ENCODE peak calls at places on chromosomes 5 and 9, in nine cellular contexts. G is cardiac muscle cell; W is left ventricle myocardium inferior; N is upper lobe of left lung; F is heart left ventricle; P is breast epithelium; Y is CD4-positive, alpha-beta memory T cell; X is right cardiac atrium; H is naive thymus-derived CD4-positive, alpha-beta T cell. I is an unnamed sample.

GRCh38 chr9:19788152-19788551 is 685 bp downstream of the SLC24A2 start:
- DNase-seq in F (no peak), W (no peak), X (no peak), P (no peak), N (no peak), G (peak; percentile 22), Y (no peak), H (no peak), I (no peak)

GRCh38 chr9:91966503-91966902 is 16.5 kb upstream of the ROR2 start:
- DNase-seq in H (no peak), F (no peak), X (no peak), W (no peak), G (no peak), Y (no peak), N (no peak), P (no peak), I (no peak)

GRCh38 chr9:106921341-106921899 is 58.5 kb downstream of the ZNF462 start:
- DNase-seq in W (no peak), N (peak; percentile 41), P (no peak), Y (peak; percentile 29), H (peak; percentile 50), F (peak; percentile 63), X (peak; percentile 41), G (peak; percentile 92), I (peak; percentile 77)

GRCh38 chr9:80875947-80876346 is 813.4 kb downstream of the TLE1 start:
- DNase-seq in F (no peak), W (no peak), X (no peak), H (no peak), N (no peak), Y (no peak), P (no peak), G (no peak), I (no peak)

GRCh38 chr5:1055896-1056610 is 47.5 kb downstream of the NKD2 start:
- DNase-seq in X (peak; percentile 58), N (no peak), F (no peak), H (no peak), P (no peak), Y (no peak), G (no peak), W (peak; percentile 14), I (peak; percentile 8)

GRCh38 chr5:6780802-6781391 is 67.7 kb downstream of the TENT4A start:
- DNase-seq in W (no peak), P (no peak), N (no peak), X (no peak), F (no peak), G (no peak), H (no peak), Y (no peak), I (no peak)

GRCh38 chr5:159993194-159993593 is 15.7 kb upstream of the TTC1 start:
- DNase-seq in F (no peak), Y (no peak), P (no peak), N (no peak), W (no peak), G (no peak), X (no peak), H (no peak), I (no peak)

GRCh38 chr5:108655750-108656450 is 91.8 kb upstream of the FER start:
- DNase-seq in W (no peak), N (no peak), H (no peak), P (no peak), F (no peak), G (no peak), X (no peak), Y (no peak), I (no peak)

GRCh38 chr9:87372401-87372851 is 125.2 kb upstream of the DAPK1 start:
- DNase-seq in N (no peak), H (no peak), F (no peak), Y (no peak), P (no peak), G (peak; percentile 63), W (no peak), X (no peak), I (no peak)

GRCh38 chr9:121639619-121640018 is 11.8 kb upstream of the DAB2IP start:
- DNase-seq in F (peak; percentile 10), N (no peak), X (peak; percentile 23), P (no peak), W (no peak), G (no peak), Y (no peak), H (no peak), I (no peak)

GRCh38 chr5:148398698-148399121 is 15.0 kb downstream of the FBXO38 start:
- DNase-seq in N (no peak), Y (no peak), P (no peak), H (no peak), F (no peak), W (no peak), X (no peak), G (no peak), I (no peak)

GRCh38 chr5:148394587-148395019 is 10.8 kb downstream of the FBXO38 start:
- DNase-seq in P (no peak), X (no peak), G (no peak), W (no peak), F (no peak), Y (no peak), N (no peak), H (no peak), I (no peak)

GRCh38 chr5:148401604-148402003 is 17.8 kb downstream of the FBXO38 start:
- DNase-seq in Y (no peak), G (no peak), H (no peak), W (no peak), P (no peak), X (no peak), F (no peak), N (no peak), I (no peak)

GRCh38 chr5:148395031-148395430 is 11.3 kb downstream of the FBXO38 start:
- DNase-seq in X (no peak), N (no peak), G (no peak), W (no peak), P (no peak), F (no peak), Y (no peak), H (no peak), I (no peak)

GRCh38 chr5:148397968-148398595 is 14.3 kb downstream of the FBXO38 start:
- DNase-seq in P (no peak), X (no peak), Y (no peak), H (no peak), F (no peak), W (no peak), G (no peak), N (peak; percentile 32), I (no peak)
- H3K27ac ChIP-seq in P (no peak overlapping the region), X (no peak overlapping the region), Y (no peak overlapping the region), H (no peak overlapping the region), F (no peak overlapping the region), W (no peak overlapping the region), G (peak overlapping the region; percentile 27), N (no peak overlapping the region), I (no peak overlapping the region)

GRCh38 chr9:68704498-68704803 is 589 bp upstream of the PIP5K1B start:
- DNase-seq in N (no peak), H (no peak), X (no peak), P (no peak), G (peak; percentile 10), W (no peak), F (no peak), Y (no peak), I (no peak)
- H3K27me3 ChIP-seq in N (no peaks in the 10 kb centered on the region), H (peaks cover 3% of the 10 kb centered on the region), X (no peaks in the 10 kb centered on the region), P (no peaks in the 10 kb centered on the region), G (peaks cover 55% of the 10 kb centered on the region), W (peaks cover 29% of the 10 kb centered on the region), F (peaks cover 5% of the 10 kb centered on the region), Y (peaks cover 5% of the 10 kb centered on the region), I (no peaks in the 10 kb centered on the region)

GRCh38 chr5:102866315-102866693 is 111.2 kb downstream of the PAM start:
- DNase-seq in F (no peak), Y (no peak), W (no peak), G (no peak), P (no peak), X (no peak), H (no peak), N (no peak), I (no peak)

GRCh38 chr5:102865510-102866314 is 110.6 kb downstream of the PAM start:
- DNase-seq in H (no peak), N (peak; percentile 48), P (no peak), X (peak; percentile 93), W (peak; percentile 82), Y (no peak), G (peak; percentile 81), F (peak; percentile 90), I (peak; percentile 83)

GRCh38 chr5:102863058-102863457 is 108.0 kb downstream of the PAM start:
- DNase-seq in X (no peak), G (no peak), Y (no peak), N (no peak), H (no peak), P (no peak), W (no peak), F (no peak), I (no peak)

GRCh38 chr5:102863764-102864560 is 108.9 kb downstream of the PAM start:
- DNase-seq in W (no peak), H (no peak), P (no peak), N (no peak), Y (no peak), F (no peak), G (no peak), X (no peak), I (no peak)

GRCh38 chr5:102865171-102865509 is 110.0 kb downstream of the PAM start:
- DNase-seq in P (no peak), W (no peak), H (no peak), X (no peak), F (no peak), G (peak; percentile 3), Y (no peak), N (no peak), I (no peak)
- H3K27ac ChIP-seq in P (peak overlapping the region; percentile 86), W (peak overlapping the region; percentile 95), H (no peak overlapping the region), X (peak overlapping the region; percentile 98), F (peak overlapping the region; percentile 93), G (peak overlapping the region; percentile 92), Y (no peak overlapping the region), N (peak overlapping the region; percentile 64), I (peak overlapping the region; percentile 38)

GRCh38 chr9:85230081-85230480 is 511.7 kb downstream of the AGTPBP1 start:
- DNase-seq in W (no peak), Y (no peak), P (no peak), G (no peak), H (no peak), F (no peak), N (no peak), X (no peak), I (no peak)

GRCh38 chr9:85228111-85228855 is 513.5 kb downstream of the AGTPBP1 start:
- DNase-seq in F (no peak), G (no peak), H (no peak), W (no peak), P (no peak), Y (no peak), N (no peak), X (no peak), I (no peak)

GRCh38 chr9:85224301-85224700 is 517.5 kb downstream of the AGTPBP1 start:
- DNase-seq in H (no peak), G (no peak), W (no peak), P (no peak), N (no peak), X (no peak), F (no peak), Y (no peak), I (no peak)

GRCh38 chr9:85223506-85224108 is 518.1 kb downstream of the AGTPBP1 start:
- DNase-seq in X (no peak), W (no peak), G (no peak), Y (no peak), N (no peak), H (no peak), P (no peak), F (no peak), I (no peak)

DNA sequence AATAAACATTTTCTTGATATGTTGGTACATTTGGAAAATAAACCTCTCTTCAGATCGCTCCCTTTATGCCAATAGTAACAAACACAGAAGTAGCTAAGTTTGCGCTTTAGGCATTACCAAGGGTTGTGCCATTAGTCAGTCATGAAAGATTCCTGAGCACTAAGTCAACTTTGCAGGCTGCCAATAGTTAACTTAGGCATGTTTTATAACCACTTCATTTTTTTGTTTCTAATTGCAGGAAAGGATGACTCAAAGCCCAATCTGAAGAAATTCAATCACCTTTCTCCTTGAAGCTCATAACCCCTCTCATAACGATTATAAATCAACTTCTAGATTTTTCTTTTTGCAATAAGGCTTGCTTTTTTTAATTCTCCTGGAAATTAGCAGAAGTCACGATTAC is 517.0 kb downstream of the AGTPBP1 start:
- DNase-seq in W (no peak), N (no peak), P (no peak), Y (no peak), F (no peak), H (no peak), X (no peak), G (no peak), I (no peak)
- H3K27me3 ChIP-seq in W (peaks cover 8% of the 10 kb centered on the region), N (no peaks in the 10 kb centered on the region), P (no peaks in the 10 kb centered on the region), Y (no peaks in the 10 kb centered on the region), F (no peaks in the 10 kb centered on the region), H (no peaks in the 10 kb centered on the region), X (no peaks in the 10 kb centered on the region), G (no peaks in the 10 kb centered on the region), I (no peaks in the 10 kb centered on the region)